ENCODE peak calls at places on chromosomes 12 and 14, in five cellular contexts. N, R, L, Y and K are unnamed samples.
A peak's percentile ranks its signal among the peaks of the same experiment; 100 is the strongest.

GRCh38 chr12:5034605-5035004 is 9.1 kb upstream of the KCNA5 start:
- DNase-seq in N (no peak), R (no peak), L (no peak), Y (no peak), K (no peak)

GRCh38 chr14:89956294-89957009 is 725 bp downstream of the TDP1 start:
- DNase-seq in N (peak; percentile 49), R (peak; percentile 66), L (peak; percentile 60), Y (peak; percentile 39), K (peak; percentile 69)

GRCh38 chr12:89299417-89299816 is 52.9 kb downstream of the DUSP6 start:
- DNase-seq in N (no peak), R (no peak), L (no peak), Y (no peak), K (no peak)

GRCh38 chr12:29726321-29726692 is 57.4 kb downstream of the TMTC1 start:
- DNase-seq in N (no peak), R (no peak), L (no peak), Y (no peak), K (no peak)

GRCh38 chr12:109722753-109723109 is 9.1 kb downstream of the FAM222A start:
- DNase-seq in N (no peak), R (no peak), L (no peak), Y (no peak), K (no peak)

GRCh38 chr14:21063479-21063878 is 5.9 kb downstream of the RNASE8 start:
- DNase-seq in N (no peak), R (no peak), L (no peak), Y (no peak), K (no peak)

GRCh38 chr12:95262808-95263207 is 45.2 kb downstream of the VEZT start:
- DNase-seq in N (no peak), R (no peak), L (no peak), Y (peak; percentile 49), K (no peak)

GRCh38 chr12:81798294-81798693 is 39.1 kb upstream of the PPFIA2 start:
- DNase-seq in N (no peak), R (no peak), L (no peak), Y (no peak), K (no peak)

GRCh38 chr12:56601503-56601902 is 28.6 kb downstream of the BAZ2A start:
- DNase-seq in N (no peak), R (no peak), L (no peak), Y (peak; percentile 28), K (peak; percentile 30)

GRCh38 chr14:90398315-90398811 is 1.5 kb downstream of the CALM1 start:
- DNase-seq in N (peak; percentile 56), R (peak; percentile 45), L (peak; percentile 14), Y (no peak), K (peak; percentile 43)

GRCh38 chr12:130162267-130162666 is at the start of gene FZD10:
- DNase-seq in N (no peak), R (peak; percentile 40), L (no peak), Y (no peak), K (no peak)

GRCh38 chr12:93784339-93785086 is 107.3 kb downstream of the CRADD start:
- DNase-seq in N (no peak), R (peak; percentile 33), L (peak; percentile 21), Y (no peak), K (peak; percentile 81)

GRCh38 chr14:21313512-21313911 is 33.6 kb downstream of the RPGRIP1 start:
- DNase-seq in N (no peak), R (no peak), L (no peak), Y (no peak), K (no peak)

GRCh38 chr12:6953417-6954315 is 2.5 kb downstream of the PTPN6 start:
- DNase-seq in N (peak; percentile 77), R (no peak), L (no peak), Y (peak; percentile 55), K (no peak)

GRCh38 chr14:39180553-39180952 is 5.5 kb downstream of the PNN start:
- DNase-seq in N (no peak), R (no peak), L (no peak), Y (no peak), K (no peak)

GRCh38 chr14:52352546-52352945 is 38.4 kb downstream of the PTGER2 start:
- DNase-seq in N (no peak), R (no peak), L (no peak), Y (no peak), K (no peak)

GRCh38 chr12:68279227-68280054 is 26.0 kb upstream of the IL22 start:
- DNase-seq in N (no peak), R (no peak), L (no peak), Y (no peak), K (no peak)

GRCh38 chr12:24256636-24257150 is 307.2 kb upstream of the SOX5 start:
- DNase-seq in N (no peak), R (no peak), L (no peak), Y (no peak), K (no peak)

GRCh38 chr12:57518920-57519757 is 1.2 kb downstream of the DDIT3 start:
- DNase-seq in N (no peak), R (peak; percentile 58), L (peak; percentile 31), Y (no peak), K (no peak)

GRCh38 chr12:30908389-30909087 is 18.0 kb upstream of the TSPAN11 start:
- DNase-seq in N (no peak), R (no peak), L (no peak), Y (no peak), K (no peak)

GRCh38 chr12:93195511-93195910 is 182.2 kb upstream of the NUDT4 start:
- DNase-seq in N (no peak), R (no peak), L (no peak), Y (no peak), K (no peak)

GRCh38 chr12:76777765-76778216 is 13.9 kb downstream of the ZDHHC17 start:
- DNase-seq in N (no peak), R (no peak), L (no peak), Y (no peak), K (no peak)